ENCODE peak calls at places on chromosomes 4 and X, in seven cellular contexts. Q is NCI-H524 treated with DMSO at 0.1 percent for 48 hours; M is NCI-H1092 treated with DMSO at 0.1 percent for 48 hours; X is nucleus accumbens; Y is sigmoid colon; C is stimulated activated CD4-positive, alpha-beta T cell treated with anti-CD3 and anti-CD28 coated beads, Interleukin-4, amount 100 ng/mL, for 24 hours; F is fibroblast of pulmonary artery. A is an unnamed sample.

GRCh38 chr4:147640331-147640730 is 23.1 kb downstream of the TMEM184C start:
- DNase-seq in Q (no peak), M (no peak), X (no peak), Y (no peak), C (no peak), F (no peak), A (no peak)

GRCh38 chr4:141036786-141037185 is 96.5 kb downstream of the RNF150 start:
- DNase-seq in Q (no peak), M (no peak), X (no peak), Y (no peak), C (no peak), F (no peak), A (no peak)

GRCh38 chrX:154494715-154495114 is 4.3 kb upstream of the SLC10A3 start:
- DNase-seq in Q (no peak), M (no peak), X (no peak), Y (no peak), C (no peak), F (no peak), A (no peak)

GRCh38 chr4:83962492-83962891 is 426.6 kb downstream of the GPAT3 start:
- DNase-seq in Q (no peak), M (no peak), X (no peak), Y (no peak), C (no peak), F (no peak), A (no peak)

GRCh38 chrX:109886122-109886761 is 116.7 kb upstream of the TMEM164 start:
- DNase-seq in Q (peak), M (peak), X (no peak), Y (no peak), C (peak), F (peak), A (no peak)

GRCh38 chr4:106628616-106629606 is 260.3 kb upstream of the GIMD1 start:
- DNase-seq in Q (no peak), M (no peak), X (no peak), Y (no peak), C (no peak), F (no peak), A (no peak)

GRCh38 chr4:27463816-27464215 is 603.2 kb downstream of the STIM2 start:
- DNase-seq in Q (no peak), M (no peak), X (no peak), Y (no peak), C (no peak), F (peak), A (no peak)

GRCh38 chr4:155805016-155805415 is 46.2 kb downstream of the GUCY1B1 start:
- DNase-seq in Q (no peak), M (no peak), X (no peak), Y (no peak), C (no peak), F (peak), A (no peak)

GRCh38 chrX:18994713-18995112 is 10.8 kb upstream of the PHKA2 start:
- DNase-seq in Q (no peak), M (no peak), X (no peak), Y (no peak), C (no peak), F (peak), A (no peak)

GRCh38 chr4:3310301-3311094 is 17.7 kb downstream of the RGS12 start:
- DNase-seq in Q (no peak), M (no peak), X (no peak), Y (no peak), C (no peak), F (no peak), A (no peak)